ENCODE peak calls at places on chromosomes 16 and 17, in six cellular contexts. Y is iris pigment epithelial cell; A is HEK293T; Q is HuH-7.5; D is NCI-H2081; X is activated T-helper 1 cell treated with anti-CD3 and anti-CD28 coated beads, Interleukin-2, amount 50 U/mL, for 16 hours. F is an unnamed sample.
A peak's percentile ranks its signal among the peaks of the same experiment; 100 is the strongest.

GRCh38 chr17:38861399-38861843 is 7.9 kb upstream of the RPL23 start:
- DNase-seq in Q (no peak), D (peak; percentile 46), X (no peak), A (no peak), Y (no peak), F (no peak)

GRCh38 chr16:82260212-82260795 is 90.3 kb upstream of the MPHOSPH6 start:
- DNase-seq in Y (no peak), A (no peak), Q (no peak), X (no peak), D (no peak), F (no peak)

GRCh38 chr16:85654251-85655115 is 34.3 kb downstream of the GINS2 start:
- DNase-seq in X (no peak), A (no peak), Q (no peak), D (no peak), Y (no peak), F (no peak)

GRCh38 chr17:33908363-33909064 is 346.6 kb upstream of the CCL2 start:
- DNase-seq in Q (no peak), Y (no peak), A (no peak), X (no peak), D (no peak), F (no peak)

GRCh38 chr16:68980695-68981315 is 124.6 kb upstream of the HAS3 start:
- DNase-seq in Q (no peak), Y (no peak), X (no peak), D (no peak), A (no peak), F (peak; percentile 80)

GRCh38 chr16:68778551-68779231 is 41.6 kb downstream of the CDH1 start:
- DNase-seq in D (peak; percentile 95), X (no peak), A (no peak), Q (no peak), Y (no peak), F (peak; percentile 60)

GRCh38 chr17:55549140-55549539 is 37.9 kb upstream of the SMIM36 start:
- DNase-seq in A (no peak), Y (no peak), D (no peak), X (no peak), Q (peak; percentile 33), F (no peak)

GRCh38 chr17:74816883-74817620 is 40.9 kb upstream of the NAT9 start:
- DNase-seq in A (no peak), D (no peak), X (no peak), Q (no peak), Y (no peak), F (no peak)

GRCh38 chr16:82726306-82726705 is 99.5 kb downstream of the CDH13 start:
- DNase-seq in Y (no peak), Q (no peak), A (no peak), X (no peak), D (no peak), F (no peak)

GRCh38 chr17:75724016-75725003 is 3.1 kb downstream of the ITGB4 start:
- DNase-seq in X (no peak), Y (no peak), D (no peak), Q (no peak), A (no peak), F (no peak)

GRCh38 chr16:21264226-21265036 is 13.7 kb downstream of the CRYM start:
- DNase-seq in A (no peak), Q (no peak), Y (peak; percentile 50), X (no peak), D (no peak), F (no peak)

F was measured in thyroid gland.